ENCODE peak calls at places on chromosome 13, in seven cellular contexts. V is neural crest cell; A is stimulated activated CD4-positive, alpha-beta T cell treated with anti-CD3 and anti-CD28 coated beads, Interleukin-1b, Interleukin-23, amount 100 ng/mL, for 1 hour; U is AG09319; C is activated naive CD8-positive, alpha-beta T cell treated with anti-CD3 and anti-CD28 coated beads for 36 hours; L is RCC 7860; F is hepatic stellate cell. W is an unnamed sample.

GRCh38 chr13:45807520-45808099 is 43.9 kb downstream of the SIAH3 start:
- DNase-seq in V (peak; percentile 14), A (no peak), U (no peak), C (peak; percentile 2), L (peak; percentile 41), F (peak; percentile 32), W (peak; percentile 52)

GRCh38 chr13:45257638-45258338 is 56.9 kb upstream of the KCTD4 start:
- DNase-seq in V (no peak), A (no peak), U (no peak), C (no peak), L (peak; percentile 25), F (peak; percentile 47), W (peak; percentile 47)

GRCh38 chr13:32837973-32838940 is 178.0 kb upstream of the KL start:
- DNase-seq in V (no peak), A (no peak), U (no peak), C (no peak), L (no peak), F (no peak), W (no peak)

GRCh38 chr13:47175172-47175806 is 278.4 kb upstream of the HTR2A start:
- DNase-seq in V (no peak), A (no peak), U (peak; percentile 40), C (no peak), L (no peak), F (peak; percentile 15), W (peak; percentile 86)

GRCh38 chr13:106182404-106182803 is 353.1 kb downstream of the EFNB2 start:
- DNase-seq in V (no peak), A (no peak), U (peak; percentile 18), C (no peak), L (peak; percentile 81), F (peak; percentile 32), W (peak; percentile 92)

GRCh38 chr13:45396548-45397095 is 21.6 kb downstream of the SLC25A30 start:
- DNase-seq in V (no peak), A (no peak), U (no peak), C (no peak), L (no peak), F (no peak), W (no peak)

GRCh38 chr13:48318714-48319457 is 15.3 kb downstream of the RB1 start:
- DNase-seq in V (no peak), A (no peak), U (no peak), C (no peak), L (no peak), F (no peak), W (peak; percentile 19)

GRCh38 chr13:99265823-99266426 is 7.7 kb upstream of the GPR18 start:
- DNase-seq in V (no peak), A (no peak), U (no peak), C (no peak), L (peak; percentile 25), F (peak; percentile 32), W (peak; percentile 60)

GRCh38 chr13:42272115-42272756 is at the start of gene AKAP11:
- DNase-seq in V (peak; percentile 38), A (no peak), U (no peak), C (peak; percentile 65), L (peak; percentile 7), F (peak; percentile 32), W (peak; percentile 35)

GRCh38 chr13:71626396-71626795 is 240.6 kb downstream of the DACH1 start:
- DNase-seq in V (no peak), A (no peak), U (no peak), C (no peak), L (no peak), F (no peak), W (no peak)

GRCh38 chr13:33485247-33485646 is 199.7 kb upstream of the STARD13 start:
- DNase-seq in V (no peak), A (no peak), U (no peak), C (no peak), L (no peak), F (no peak), W (no peak)

W was measured in AG10803.